ENCODE peak calls at places on chromosomes 1 and 21, in ten cellular contexts. T is upper lobe of right lung; V is GM20000; W is astrocyte of the spinal cord; U is AG09319; S is endothelial cell; M is heart right ventricle; E is CD8-positive, alpha-beta T cell; G is thyroid gland; X is omental fat pad. J is an unnamed sample.

GRCh38 chr21:38488640-38489282 is 9.5 kb downstream of the ERG start:
- DNase-seq in G (no peak), U (no peak), W (no peak), E (no peak), X (no peak), V (no peak), M (no peak), S (no peak), T (no peak), J (no peak)

GRCh38 chr1:16158025-16158424 is 2.2 kb upstream of the EPHA2 start:
- DNase-seq in M (no peak), E (no peak), T (no peak), X (no peak), V (no peak), S (no peak), U (no peak), G (no peak), W (no peak), J (no peak)

GRCh38 chr1:186463511-186463910 is 2.6 kb upstream of the PDC start:
- DNase-seq in G (no peak), E (no peak), M (no peak), U (no peak), X (no peak), S (no peak), V (no peak), T (no peak), W (no peak), J (no peak)

GRCh38 chr1:201566933-201567801 is 28.2 kb downstream of the NAV1 start:
- DNase-seq in X (no peak), E (no peak), M (no peak), G (no peak), T (no peak), W (no peak), V (no peak), S (no peak), U (no peak), J (no peak)

GRCh38 chr1:53582211-53583020 is 123.2 kb downstream of the DMRTB1 start:
- DNase-seq in X (no peak), W (no peak), S (no peak), M (no peak), V (no peak), U (no peak), T (peak), G (no peak), E (peak), J (no peak)

GRCh38 chr1:45802343-45803298 is 791 bp upstream of the MAST2 start:
- DNase-seq in U (peak), M (peak), G (peak), E (no peak), V (peak), T (peak), S (peak), X (peak), W (peak), J (peak)

GRCh38 chr1:21084111-21084510 is 92.6 kb downstream of the EIF4G3 start:
- DNase-seq in V (no peak), W (no peak), G (no peak), M (no peak), E (no peak), S (no peak), X (no peak), U (no peak), T (no peak), J (no peak)

GRCh38 chr1:41700581-41700980 is 216.1 kb upstream of the EDN2 start:
- DNase-seq in W (no peak), V (no peak), G (no peak), S (no peak), T (no peak), M (no peak), E (no peak), X (no peak), U (no peak), J (no peak)

GRCh38 chr1:168794057-168794456 is 65.1 kb upstream of the DPT start:
- DNase-seq in M (no peak), G (no peak), W (no peak), S (no peak), X (no peak), U (no peak), V (no peak), T (no peak), E (no peak), J (no peak)

GRCh38 chr21:45421846-45422775 is 17.1 kb downstream of the COL18A1 start:
- DNase-seq in E (no peak), U (no peak), M (no peak), G (no peak), T (peak), X (no peak), S (no peak), W (no peak), V (no peak), J (no peak)

GRCh38 chr1:205809469-205809868 is 3.5 kb downstream of the SLC41A1 start:
- DNase-seq in V (no peak), X (no peak), T (no peak), M (no peak), G (no peak), S (no peak), U (no peak), E (no peak), W (no peak), J (no peak)

GRCh38 chr1:205812271-205812877 is 624 bp downstream of the SLC41A1 start:
- DNase-seq in W (peak), V (peak), S (peak), U (no peak), E (no peak), G (peak), X (no peak), M (peak), T (no peak), J (no peak)

GRCh38 chr1:205809942-205810345 is 3.1 kb downstream of the SLC41A1 start:
- DNase-seq in E (no peak), W (no peak), V (no peak), S (no peak), G (no peak), M (no peak), T (no peak), U (no peak), X (no peak), J (no peak)

GRCh38 chr1:205811660-205812059 is 1.3 kb downstream of the SLC41A1 start:
- DNase-seq in E (no peak), G (peak), W (no peak), X (no peak), S (no peak), M (peak), U (no peak), T (no peak), V (no peak), J (no peak)

GRCh38 chr1:205810448-205811157 is 2.4 kb downstream of the SLC41A1 start:
- DNase-seq in G (peak), U (no peak), M (no peak), X (no peak), V (no peak), S (peak), W (peak), T (no peak), E (no peak), J (no peak)
- TF ChIP-seq CTCF in G (peak), U (no peak), M (no peak), X (no peak), V (no peak), S (peak), W (peak), T (no peak), E (no peak), J (no peak)

GRCh38 chr21:15729674-15730483 is at the start of gene USP25:
- DNase-seq in E (peak), W (peak), U (peak), G (peak), S (peak), T (peak), M (peak), X (peak), V (peak), J (peak)
- TF ChIP-seq CTCF in E (no peak), W (peak), U (peak), G (no peak), S (no peak), T (no peak), M (no peak), X (no peak), V (peak), J (no peak)

GRCh38 chr1:182109780-182110179 is 48.3 kb upstream of the ZNF648 start:
- DNase-seq in V (no peak), X (no peak), U (no peak), M (no peak), W (no peak), G (no peak), T (no peak), E (no peak), S (no peak), J (no peak)

GRCh38 chr1:182111496-182111895 is 50.0 kb upstream of the ZNF648 start:
- DNase-seq in M (no peak), U (no peak), X (no peak), W (no peak), S (no peak), T (no peak), V (no peak), E (no peak), G (peak), J (no peak)

GRCh38 chr1:182113879-182114626 is 52.5 kb upstream of the ZNF648 start:
- DNase-seq in V (no peak), G (peak), M (no peak), S (no peak), T (no peak), X (no peak), W (peak), U (no peak), E (no peak), J (no peak)

GRCh38 chr1:182107218-182107617 is 45.7 kb upstream of the ZNF648 start:
- DNase-seq in W (no peak), E (no peak), X (no peak), M (no peak), T (no peak), S (no peak), U (no peak), V (no peak), G (no peak), J (no peak)

DNA sequence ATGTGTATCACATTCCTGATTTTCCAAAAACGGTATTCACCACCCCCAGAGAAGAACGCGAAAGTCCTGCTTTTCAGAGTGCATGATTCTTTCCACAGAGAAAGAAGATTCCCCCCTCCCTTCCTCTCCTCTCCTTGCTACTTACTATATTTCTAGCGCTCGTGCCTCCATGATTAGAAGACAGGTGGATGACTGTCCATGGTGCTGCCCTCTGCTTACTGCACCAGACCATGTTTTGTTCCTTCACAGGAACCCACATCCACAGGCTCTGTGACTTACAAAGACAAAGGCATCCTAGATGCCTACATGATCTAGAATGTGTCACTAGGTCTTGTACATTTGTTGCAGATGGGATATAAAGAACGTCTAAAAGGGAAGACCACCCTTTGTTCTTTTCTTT is 49.1 kb upstream of the ZNF648 start:
- DNase-seq in T (no peak), S (no peak), W (no peak), M (no peak), U (no peak), E (no peak), V (no peak), X (no peak), G (no peak), J (no peak)
- TF ChIP-seq CTCF in T (no peak), S (no peak), W (no peak), M (no peak), U (no peak), E (no peak), V (no peak), X (no peak), G (no peak), J (no peak)

DNA sequence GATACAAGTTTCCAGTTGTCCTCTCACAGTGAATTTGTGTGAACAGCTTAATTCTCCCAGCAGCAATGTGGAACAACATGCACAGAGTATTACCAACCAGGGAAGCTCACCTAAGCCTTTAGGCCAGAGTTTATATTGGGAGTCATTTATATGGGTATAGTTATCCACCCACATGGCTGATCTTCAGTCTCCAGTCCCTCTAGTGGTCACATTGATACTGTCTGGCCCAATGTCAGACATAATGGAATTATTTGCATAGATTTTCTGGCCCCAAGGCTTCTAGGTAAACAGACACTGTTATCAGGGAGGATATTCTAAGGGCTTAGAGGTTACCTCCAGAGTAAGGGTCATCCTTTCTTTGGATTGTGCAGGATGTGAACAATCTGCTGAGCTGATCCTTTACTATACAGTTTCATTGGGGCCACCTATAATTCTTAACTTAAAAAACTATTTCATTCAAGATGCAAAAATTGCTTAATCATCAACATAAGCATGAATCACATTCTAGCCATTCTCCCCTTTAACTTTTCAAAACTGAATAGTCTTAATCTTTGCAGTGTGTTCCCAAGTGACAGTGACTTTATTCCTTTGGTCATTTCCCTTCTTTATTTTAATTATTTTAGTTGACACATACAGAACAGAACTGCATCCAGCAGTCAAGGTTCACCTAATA is 210.9 kb downstream of the LTN1 start:
- DNase-seq in V (peak), U (no peak), X (no peak), M (no peak), E (no peak), W (no peak), S (peak), G (no peak), T (no peak), J (no peak)
- TF ChIP-seq CTCF in V (no peak), U (peak), X (no peak), M (peak), E (no peak), W (peak), S (peak), G (no peak), T (peak), J (peak)

GRCh38 chr21:15062566-15062965 is 2.2 kb downstream of the NRIP1 start:
- DNase-seq in U (no peak), M (no peak), S (no peak), V (peak), G (no peak), W (peak), T (no peak), E (no peak), X (no peak), J (no peak)
- TF ChIP-seq CTCF in U (no peak), M (peak), S (no peak), V (no peak), G (no peak), W (peak), T (no peak), E (no peak), X (no peak), J (no peak)

GRCh38 chr21:30710499-30710898 is 8.1 kb downstream of the KRTAP21-3 start:
- DNase-seq in V (no peak), W (no peak), S (no peak), U (no peak), X (no peak), T (no peak), M (no peak), E (no peak), G (no peak), J (no peak)

GRCh38 chr21:30717105-30717504 is 1.5 kb downstream of the KRTAP21-3 start:
- DNase-seq in M (no peak), V (no peak), X (no peak), E (no peak), S (no peak), G (no peak), T (no peak), U (no peak), W (peak), J (no peak)

GRCh38 chr21:30713786-30714185 is 4.8 kb downstream of the KRTAP21-3 start:
- DNase-seq in E (no peak), W (peak), U (no peak), S (no peak), T (no peak), G (no peak), V (no peak), X (no peak), M (no peak), J (no peak)

GRCh38 chr21:30714946-30715345 is 3.6 kb downstream of the KRTAP21-3 start:
- DNase-seq in T (no peak), S (no peak), V (no peak), E (no peak), U (no peak), X (no peak), M (no peak), G (no peak), W (no peak), J (no peak)

DNA sequence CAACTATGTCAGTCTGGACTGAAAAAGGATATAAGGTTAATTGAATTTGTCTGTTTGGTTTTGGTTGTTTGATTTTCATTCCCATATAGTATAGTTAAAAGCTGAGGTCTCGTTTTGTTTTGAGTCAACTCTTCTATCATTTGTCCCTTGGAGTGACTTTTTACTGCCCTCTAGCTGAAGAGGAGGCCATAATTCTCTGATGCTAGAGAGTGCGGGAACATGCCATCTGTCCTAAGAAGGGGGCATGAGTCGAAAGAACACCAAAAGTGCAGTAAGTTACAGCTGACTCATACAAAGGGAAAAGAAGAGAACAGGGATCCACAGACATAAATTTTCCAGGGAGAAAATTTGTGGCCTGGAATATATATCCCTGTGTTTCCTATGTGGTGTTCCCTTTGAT is 4.1 kb downstream of the KRTAP21-3 start:
- DNase-seq in M (no peak), G (no peak), U (no peak), V (no peak), S (no peak), E (no peak), T (no peak), X (no peak), W (no peak), J (no peak)
- TF ChIP-seq CTCF in M (no peak), G (no peak), U (no peak), V (no peak), S (no peak), E (no peak), T (no peak), X (no peak), W (no peak), J (no peak)

GRCh38 chr1:44100183-44100582 is 18.4 kb upstream of the KLF17 start:
- DNase-seq in X (no peak), U (no peak), T (no peak), M (no peak), G (no peak), E (no peak), S (no peak), V (no peak), W (no peak), J (no peak)
- TF ChIP-seq CTCF in X (no peak), U (no peak), T (no peak), M (no peak), G (no peak), E (no peak), S (no peak), V (no peak), W (no peak), J (no peak)

DNA sequence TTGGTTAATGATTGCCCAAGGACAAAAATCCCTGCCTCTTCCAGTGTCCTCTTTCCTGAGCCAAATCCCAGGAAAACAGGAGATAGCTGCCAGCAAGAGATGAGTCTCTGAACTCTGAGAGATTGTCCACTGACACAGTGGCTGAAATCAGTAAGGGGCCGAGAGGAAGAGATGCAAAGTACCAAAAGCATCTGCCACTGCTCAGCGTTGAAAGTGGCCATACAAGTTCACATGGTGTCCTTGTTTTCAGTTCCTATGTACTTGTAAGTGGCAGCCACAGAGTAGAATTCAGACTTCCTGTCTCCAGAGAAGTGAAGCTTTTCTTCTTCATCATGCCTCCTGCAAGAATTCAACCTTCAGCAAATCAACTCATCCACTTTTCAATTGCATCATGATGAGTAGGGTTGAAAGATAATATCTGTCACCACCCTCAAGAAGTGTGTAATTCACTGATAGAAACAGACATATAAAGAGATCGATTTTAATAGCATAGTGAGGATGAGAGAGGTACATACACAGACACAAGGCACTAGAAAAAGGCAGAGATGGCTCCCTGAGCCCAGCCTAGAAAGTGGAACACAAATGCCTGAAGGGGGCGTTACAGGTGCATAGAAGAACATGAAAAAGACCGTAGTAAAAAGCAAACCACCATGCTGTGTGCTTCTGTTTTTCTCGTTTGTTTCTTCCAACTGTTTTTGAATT is 185.8 kb downstream of the MRPL39 start:
- DNase-seq in G (peak), S (peak), U (peak), X (no peak), E (peak), M (peak), V (peak), T (no peak), W (peak), J (peak)
- TF ChIP-seq CTCF in G (peak), S (peak), U (peak), X (no peak), E (peak), M (peak), V (peak), T (peak), W (peak), J (peak)

J was measured in GM06990.